ENCODE peak calls at places on chromosomes 5 and 9, in ten cellular contexts. G, U, Z, M, F, B, Y, P, J and E are unnamed samples.

GRCh38 chr5:77629553-77630245 is 8.8 kb downstream of the OTP start:
- DNase-seq in M (no peak), G (no peak), J (no peak), Y (no peak), U (peak; percentile 89), P (no peak), F (no peak), B (no peak), Z (no peak), E (no peak)

GRCh38 chr9:120383999-120384924 is 195.7 kb downstream of the CDK5RAP2 start:
- DNase-seq in M (no peak), P (no peak), Z (peak; percentile 19), B (no peak), U (peak; percentile 63), F (peak; percentile 83), Y (no peak), J (no peak), G (no peak), E (no peak)

GRCh38 chr5:139167052-139167451 is 31.1 kb downstream of the SIL1 start:
- DNase-seq in U (no peak), F (no peak), M (no peak), J (no peak), B (no peak), Z (no peak), G (no peak), P (no peak), Y (no peak), E (no peak)

GRCh38 chr9:95749493-95749892 is 126.0 kb upstream of the ERCC6L2 start:
- DNase-seq in P (no peak), G (no peak), Y (no peak), M (no peak), J (no peak), Z (no peak), U (no peak), F (no peak), B (no peak), E (no peak)

GRCh38 chr5:179167871-179168451 is 107.8 kb downstream of the ZNF354C start:
- DNase-seq in U (no peak), G (no peak), M (no peak), Y (no peak), P (no peak), Z (no peak), B (no peak), F (no peak), J (no peak), E (no peak)

GRCh38 chr5:7080501-7080900 is 315.4 kb upstream of the ADCY2 start:
- DNase-seq in Z (no peak), G (no peak), U (no peak), B (no peak), F (no peak), P (no peak), M (no peak), Y (no peak), J (no peak), E (no peak)

GRCh38 chr5:89769975-89770374 is 639.6 kb downstream of the CETN3 start:
- DNase-seq in G (peak; percentile 0), Y (no peak), Z (no peak), J (no peak), M (no peak), B (no peak), U (no peak), F (no peak), P (no peak), E (no peak)

GRCh38 chr9:136668983-136669790 is 6.5 kb downstream of the EGFL7 start:
- DNase-seq in U (no peak), M (no peak), F (no peak), B (no peak), Z (no peak), P (no peak), Y (no peak), J (no peak), G (no peak), E (no peak)